ENCODE peak calls at places on chromosomes 7 and 10, in seven cellular contexts. B is HepG2, O is cardiac muscle cell, X is globus pallidus, Y is WERI-Rb-1, G is GM12865, S is suprapubic skin. L is an unnamed sample.

GRCh38 chr10:69456880-69457693 is 5.8 kb downstream of the TSPAN15 start:
- DNase-seq in O (peak; percentile 79), Y (no peak), B (no peak), G (no peak), X (no peak), S (peak; percentile 29), L (no peak)

GRCh38 chr7:121752706-121753105 is 120.3 kb upstream of the PTPRZ1 start:
- DNase-seq in O (peak; percentile 22), B (peak; percentile 5), Y (peak; percentile 10), X (peak; percentile 26), S (no peak), G (peak; percentile 20), L (peak; percentile 10)

GRCh38 chr10:127195041-127195506 is 1.3 kb downstream of the INSYN2A start:
- DNase-seq in O (peak; percentile 21), B (no peak), G (no peak), Y (peak; percentile 11), S (no peak), X (peak; percentile 12), L (no peak)

GRCh38 chr10:28569506-28570159 is 36.7 kb downstream of the WAC start:
- DNase-seq in B (peak; percentile 66), O (no peak), X (no peak), G (no peak), Y (no peak), S (no peak), L (no peak)

GRCh38 chr10:94279835-94280709 is 82.7 kb downstream of the NOC3L start:
- DNase-seq in G (peak; percentile 64), X (peak; percentile 29), S (no peak), O (peak; percentile 73), Y (peak; percentile 64), B (peak; percentile 29), L (peak; percentile 68)

GRCh38 chr7:99514050-99514449 is 9.6 kb downstream of the ZKSCAN5 start:
- DNase-seq in G (no peak), X (no peak), B (no peak), O (no peak), Y (no peak), S (no peak), L (no peak)

GRCh38 chr7:131636092-131636491 is 79.7 kb upstream of the PODXL start:
- DNase-seq in G (no peak), X (no peak), O (no peak), S (no peak), B (no peak), Y (no peak), L (no peak)

GRCh38 chr7:33039257-33039904 is 23.2 kb downstream of the NT5C3A start:
- DNase-seq in S (no peak), G (peak; percentile 35), Y (no peak), B (no peak), O (no peak), X (no peak), L (no peak)

GRCh38 chr10:101293007-101293723 is 60.8 kb upstream of the BTRC start:
- DNase-seq in O (no peak), B (no peak), S (no peak), Y (peak; percentile 91), X (no peak), G (no peak), L (no peak)

GRCh38 chr7:121278120-121279021 is 50.4 kb upstream of the WNT16 start:
- DNase-seq in G (peak; percentile 86), O (no peak), B (no peak), S (no peak), Y (no peak), X (no peak), L (no peak)

GRCh38 chr10:132482090-132482489 is 55.5 kb upstream of the INPP5A start:
- DNase-seq in G (no peak), S (peak; percentile 65), X (no peak), O (no peak), B (peak; percentile 44), Y (no peak), L (peak; percentile 77)

GRCh38 chr7:6375346-6376101 is 72.2 kb downstream of the DAGLB start:
- DNase-seq in X (no peak), B (no peak), O (no peak), G (peak; percentile 44), Y (no peak), S (no peak), L (peak; percentile 32)

GRCh38 chr7:66725843-66726242 is 14.7 kb upstream of the RABGEF1 start:
- DNase-seq in Y (no peak), B (no peak), G (no peak), X (no peak), O (no peak), S (no peak), L (no peak)

GRCh38 chr10:80273523-80274170 is 15.8 kb downstream of the MAT1A start:
- DNase-seq in B (no peak), S (no peak), O (no peak), Y (no peak), X (no peak), G (no peak), L (peak; percentile 2)

GRCh38 chr7:7221602-7222038 is 39.3 kb downstream of the C1GALT1 start:
- DNase-seq in G (no peak), B (no peak), X (no peak), O (peak; percentile 18), S (no peak), Y (no peak), L (peak; percentile 29)

GRCh38 chr10:35448687-35449662 is 112.7 kb downstream of the CCNY start:
- DNase-seq in S (no peak), O (no peak), Y (no peak), X (peak; percentile 58), G (no peak), B (peak; percentile 81), L (no peak)

GRCh38 chr7:98641646-98642489 is 24.8 kb downstream of the NPTX2 start:
- DNase-seq in G (peak; percentile 93), Y (peak; percentile 19), B (peak; percentile 21), O (no peak), X (no peak), S (no peak), L (no peak)

GRCh38 chr10:133442191-133442966 is 11.4 kb upstream of the SCART1 start:
- DNase-seq in Y (no peak), X (no peak), S (no peak), G (no peak), O (no peak), B (no peak), L (peak; percentile 3)

GRCh38 chr10:125084191-125085186 is 75.9 kb downstream of the CTBP2 start:
- DNase-seq in O (no peak), S (peak; percentile 61), G (no peak), B (peak; percentile 12), Y (peak; percentile 35), X (no peak), L (peak; percentile 64)

GRCh38 chr10:65754112-65754511 is 1171.7 kb upstream of the LRRTM3 start:
- DNase-seq in Y (no peak), S (no peak), G (no peak), B (no peak), O (no peak), X (no peak), L (no peak)

GRCh38 chr7:19964198-19964597 is 190.8 kb upstream of the TMEM196 start:
- DNase-seq in X (no peak), Y (no peak), S (no peak), B (no peak), G (no peak), O (no peak), L (no peak)

GRCh38 chr10:126185666-126186447 is 202.4 kb downstream of the ADAM12 start:
- DNase-seq in G (no peak), Y (peak; percentile 36), O (no peak), X (no peak), S (no peak), B (no peak), L (no peak)

GRCh38 chr10:53108317-53108934 is 335.8 kb upstream of the MBL2 start:
- DNase-seq in Y (no peak), B (no peak), O (no peak), X (no peak), S (no peak), G (peak; percentile 16), L (no peak)

GRCh38 chr10:31075434-31075833 is 43.8 kb upstream of the ZNF438 start:
- DNase-seq in Y (no peak), O (no peak), B (no peak), X (no peak), G (no peak), S (no peak), L (no peak)

GRCh38 chr7:130875265-130875741 is 141.3 kb upstream of the KLF14 start:
- DNase-seq in S (no peak), Y (peak; percentile 78), X (no peak), G (peak; percentile 60), O (peak; percentile 58), B (peak; percentile 54), L (peak; percentile 71)

GRCh38 chr10:93333278-93333978 is 148.7 kb downstream of the MYOF start:
- DNase-seq in G (no peak), O (no peak), B (no peak), S (no peak), Y (no peak), X (no peak), L (no peak)

GRCh38 chr7:124764847-124765400 is 668 bp downstream of the GPR37 start:
- DNase-seq in B (no peak), S (peak; percentile 60), O (peak; percentile 41), Y (peak; percentile 34), X (no peak), G (peak; percentile 28), L (peak; percentile 26)

GRCh38 chr10:93261089-93261488 is 187.4 kb downstream of the CYP26A1 start:
- DNase-seq in S (no peak), Y (no peak), O (no peak), G (no peak), X (no peak), B (no peak), L (no peak)

GRCh38 chr7:65001291-65001814 is 5.1 kb downstream of the ERV3-1 start:
- DNase-seq in S (no peak), X (no peak), Y (no peak), O (no peak), B (peak; percentile 49), G (no peak), L (no peak)

GRCh38 chr7:151454306-151454705 is 14.4 kb upstream of the CRYGN start:
- DNase-seq in O (no peak), Y (no peak), S (peak; percentile 45), G (no peak), X (no peak), B (no peak), L (no peak)

GRCh38 chr7:155889636-155890508 is 77.6 kb upstream of the SHH start:
- DNase-seq in Y (no peak), X (no peak), B (no peak), O (no peak), S (peak; percentile 34), G (no peak), L (peak; percentile 35)

GRCh38 chr10:48309711-48310226 is 3.3 kb downstream of the MAPK8 start:
- DNase-seq in X (no peak), B (peak; percentile 41), G (peak; percentile 54), S (no peak), O (no peak), Y (no peak), L (peak; percentile 43)

GRCh38 chr10:11270135-11270857 is 252.6 kb downstream of the CELF2 start:
- DNase-seq in O (peak; percentile 95), S (no peak), G (peak; percentile 95), B (peak; percentile 61), X (peak; percentile 56), Y (peak; percentile 75), L (peak; percentile 89)

GRCh38 chr10:11720260-11720741 is 21.9 kb upstream of the ECHDC3 start:
- DNase-seq in S (no peak), G (no peak), X (peak; percentile 42), Y (no peak), O (no peak), B (no peak), L (no peak)

GRCh38 chr7:44072364-44073231 is 7.2 kb upstream of the PGAM2 start:
- DNase-seq in O (peak; percentile 85), B (peak; percentile 76), G (peak; percentile 65), Y (peak; percentile 76), S (peak; percentile 91), X (no peak), L (peak; percentile 84)

GRCh38 chr10:69573056-69573806 is at the start of gene NEUROG3:
- DNase-seq in S (no peak), O (no peak), B (no peak), Y (no peak), X (no peak), G (peak; percentile 42), L (no peak)

GRCh38 chr7:47931788-47932425 is 16.4 kb downstream of the PKD1L1 start:
- DNase-seq in O (no peak), Y (no peak), S (no peak), B (no peak), G (no peak), X (no peak), L (no peak)

GRCh38 chr10:404991-405390 is 269.7 kb downstream of the ZMYND11 start:
- DNase-seq in S (no peak), B (no peak), O (no peak), Y (no peak), X (no peak), G (no peak), L (peak; percentile 26)